ENCODE peak calls at places on chromosomes 16 and 17, in five cellular contexts. G, K, W, Z and J are unnamed samples.

GRCh38 chr17:79047923-79048825 is 24.2 kb downstream of the C1QTNF1 start:
- DNase-seq in G (peak; percentile 55), K (no peak), Z (no peak), W (no peak), J (no peak)

GRCh38 chr17:77690271-77691161 is 268.0 kb upstream of the TNRC6C start:
- DNase-seq in K (no peak), G (no peak), W (no peak), Z (no peak), J (no peak)

GRCh38 chr17:77184474-77184873 is 43.7 kb downstream of the SEC14L1 start:
- DNase-seq in Z (no peak), G (no peak), W (peak; percentile 41), K (no peak), J (no peak)

GRCh38 chr17:74825003-74825627 is 34.6 kb downstream of the GRIN2C start:
- DNase-seq in K (no peak), Z (no peak), G (no peak), W (no peak), J (no peak)

GRCh38 chr17:69218986-69219385 is 9.6 kb downstream of the ABCA10 start:
- DNase-seq in K (no peak), W (no peak), G (no peak), Z (no peak), J (no peak)

GRCh38 chr17:66679631-66680517 is 155.0 kb upstream of the CACNG5 start:
- DNase-seq in W (no peak), K (no peak), Z (no peak), G (no peak), J (no peak)

GRCh38 chr16:57859331-57859730 is 57.0 kb upstream of the KIFC3 start:
- DNase-seq in W (peak; percentile 85), Z (no peak), G (no peak), K (peak; percentile 46), J (peak; percentile 61)

GRCh38 chr17:20059728-20060188 is 50.6 kb downstream of the SPECC1 start:
- DNase-seq in G (no peak), W (no peak), K (no peak), Z (no peak), J (peak; percentile 25)

GRCh38 chr17:42107597-42108576 is 4.6 kb downstream of the DHX58 start:
- DNase-seq in Z (no peak), K (peak; percentile 74), G (peak; percentile 64), W (peak; percentile 71), J (peak; percentile 61)

GRCh38 chr17:19647697-19648474 is 665 bp upstream of the ALDH3A2 start:
- DNase-seq in K (peak; percentile 23), G (peak; percentile 68), W (peak; percentile 85), Z (peak; percentile 68), J (peak; percentile 59)

GRCh38 chr17:79752175-79752574 is 21.4 kb downstream of the ENPP7 start:
- DNase-seq in W (no peak), K (no peak), Z (no peak), G (no peak), J (no peak)

GRCh38 chr17:54992797-54993639 is 24.5 kb downstream of the STXBP4 start:
- DNase-seq in W (peak; percentile 76), Z (no peak), G (no peak), K (peak; percentile 53), J (no peak)

GRCh38 chr16:82033683-82034300 is 1.3 kb upstream of the HSD17B2 start:
- DNase-seq in K (no peak), Z (no peak), W (no peak), G (no peak), J (no peak)
- H3K4me3 ChIP-seq in K (no peak overlapping the region), Z (no peak overlapping the region), W (no peak overlapping the region), G (no peak overlapping the region), J (no peak overlapping the region)

GRCh38 chr17:28298449-28298848 is 20.6 kb upstream of the TMEM97 start:
- DNase-seq in Z (no peak), W (no peak), G (no peak), K (no peak), J (no peak)
- H3K4me3 ChIP-seq in Z (no peak overlapping the region), W (no peak overlapping the region), G (no peak overlapping the region), K (no peak overlapping the region), J (no peak overlapping the region)

DNA sequence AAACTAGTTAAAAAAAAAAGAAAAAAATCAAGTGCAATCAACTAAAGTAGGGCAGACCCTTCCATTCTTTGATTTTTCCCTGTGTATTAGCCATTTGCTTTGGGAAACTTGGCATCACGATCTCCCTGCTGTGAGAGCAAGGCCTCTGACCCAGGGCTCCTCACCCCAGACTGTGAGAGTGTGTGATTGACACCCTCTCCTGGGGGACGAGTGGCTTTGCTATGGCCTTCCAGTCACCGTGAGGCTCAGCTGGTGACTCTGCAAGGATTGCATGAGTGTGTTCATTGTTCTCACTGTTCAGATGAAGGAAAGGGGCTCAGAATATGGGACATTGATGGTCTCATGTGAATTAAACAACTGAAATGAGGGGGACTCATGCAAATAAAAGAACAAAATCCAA is 69.0 kb upstream of the BCAR1 start:
- DNase-seq in G (no peak), K (no peak), Z (no peak), W (peak; percentile 30), J (peak; percentile 20)
- H3K4me3 ChIP-seq in G (no peak overlapping the region), K (no peak overlapping the region), Z (no peak overlapping the region), W (no peak overlapping the region), J (no peak overlapping the region)

GRCh38 chr17:65557349-65558310 is 3.8 kb downstream of the AXIN2 start:
- DNase-seq in W (no peak), Z (no peak), G (no peak), K (peak; percentile 88), J (peak; percentile 63)
- H3K4me3 ChIP-seq in W (no peak overlapping the region), Z (peak overlapping the region; percentile 86), G (no peak overlapping the region), K (peak overlapping the region; percentile 15), J (peak overlapping the region; percentile 86)

DNA sequence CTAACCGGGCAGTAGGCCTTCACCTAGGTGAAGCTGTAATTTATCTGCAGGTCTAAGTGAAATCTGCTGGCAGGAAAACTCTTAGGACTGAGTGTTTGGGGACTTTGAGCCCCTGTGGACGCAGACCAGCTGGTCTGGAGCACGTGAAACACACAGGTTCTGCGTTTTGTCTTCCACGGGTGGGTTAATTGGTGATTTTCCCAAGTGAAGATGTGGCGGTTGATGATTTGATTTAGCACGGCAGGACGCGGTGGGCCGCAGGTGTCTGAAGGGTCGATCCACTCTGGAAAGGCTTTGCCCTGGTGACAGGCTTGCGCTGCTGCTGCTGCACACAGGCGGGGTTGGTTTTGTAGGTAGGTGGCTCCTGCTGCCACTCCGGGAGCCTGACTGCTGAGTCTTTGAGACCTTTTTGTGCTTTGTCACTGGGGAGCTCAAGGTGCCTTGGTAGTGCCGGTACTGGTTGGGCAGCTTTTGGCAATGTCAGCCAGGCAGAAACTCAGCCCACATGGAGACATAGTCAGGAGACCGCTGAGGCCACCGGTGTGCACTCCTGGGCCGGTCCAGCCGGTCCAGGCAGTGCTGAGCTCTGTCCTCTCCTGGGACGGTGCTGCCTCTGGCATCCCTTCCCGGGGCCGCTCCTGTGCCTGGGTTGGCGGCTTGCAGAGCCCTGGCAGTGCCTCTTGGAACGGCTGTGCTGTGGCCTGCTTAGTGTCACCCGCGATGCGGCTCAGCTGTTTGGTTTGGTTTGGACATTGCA is 2.3 kb downstream of the BAIAP2 start:
- DNase-seq in W (no peak), K (no peak), Z (no peak), G (peak; percentile 80), J (no peak)
- H3K4me3 ChIP-seq in W (no peak overlapping the region), K (no peak overlapping the region), Z (no peak overlapping the region), G (peak overlapping the region; percentile 76), J (no peak overlapping the region)

DNA sequence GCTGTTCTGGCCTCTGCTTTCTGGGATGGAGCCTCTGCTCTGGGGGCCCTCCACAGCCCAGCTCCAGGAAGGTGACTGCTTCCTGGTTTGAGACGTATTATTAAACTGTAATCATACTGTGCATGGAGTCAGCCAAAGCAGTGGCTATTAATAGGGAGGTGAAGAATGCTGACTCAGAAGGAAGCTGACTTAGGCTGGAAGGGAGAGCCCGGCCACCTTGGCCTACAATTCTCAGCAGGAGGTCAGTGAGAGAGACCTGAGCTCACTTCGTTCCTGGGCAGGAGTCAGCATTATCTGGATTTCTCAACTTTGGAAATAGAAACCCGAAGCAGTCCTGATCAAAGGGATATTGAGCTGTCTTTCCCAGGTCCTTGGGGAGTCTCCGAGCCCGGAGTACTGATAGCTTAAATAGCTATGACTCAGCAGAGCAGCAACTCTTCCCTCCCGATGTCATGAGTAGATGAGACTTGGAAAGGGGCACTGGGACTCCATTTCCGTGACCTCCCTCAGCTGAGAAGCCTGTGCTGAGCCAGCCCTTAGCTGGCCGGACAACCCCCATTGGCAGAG is 91.8 kb downstream of the YPEL2 start:
- DNase-seq in K (peak; percentile 36), G (peak; percentile 24), W (peak; percentile 78), Z (no peak), J (no peak)
- H3K4me3 ChIP-seq in K (peak overlapping the region; percentile 5), G (peak overlapping the region; percentile 12), W (no peak overlapping the region), Z (no peak overlapping the region), J (no peak overlapping the region)